ENCODE peak calls at places on chromosome 18, in seven cellular contexts. E is stimulated activated CD8-positive, alpha-beta memory T cell treated with anti-CD3 and anti-CD28 coated beads, Interleukin-2, amount 100 ng/mL, for 1 hour; P is Caki2; B is NCI-H2081; A is stimulated activated CD4-positive, alpha-beta T cell treated with anti-CD3 and anti-CD28 coated beads, Interleukin-12 subunit alpha, Interleukin-12 subunit beta, amount 100 ng/mL, for 24 hours; Z is CD4-positive, alpha-beta T cell; J is HEK293T. C is an unnamed sample.

GRCh38 chr18:79481041-79481790 is 85.5 kb downstream of the NFATC1 start:
- DNase-seq in E (no peak), P (no peak), B (no peak), A (no peak), Z (peak; percentile 0), J (no peak), C (no peak)

GRCh38 chr18:73153271-73153670 is 285.5 kb upstream of the NETO1 start:
- DNase-seq in E (no peak), P (no peak), B (no peak), A (no peak), Z (no peak), J (no peak), C (no peak)

GRCh38 chr18:44541159-44541558 is 139.5 kb upstream of the SETBP1 start:
- DNase-seq in E (no peak), P (no peak), B (no peak), A (no peak), Z (no peak), J (no peak), C (no peak)

GRCh38 chr18:66013976-66014375 is 263.2 kb downstream of the CDH7 start:
- DNase-seq in E (no peak), P (no peak), B (no peak), A (no peak), Z (no peak), J (no peak), C (no peak)

GRCh38 chr18:8283901-8284585 is 325.2 kb upstream of the RAB12 start:
- DNase-seq in E (no peak), P (no peak), B (no peak), A (no peak), Z (no peak), J (no peak), C (no peak)

GRCh38 chr18:34808389-34808788 is 98.3 kb downstream of the DTNA start:
- DNase-seq in E (no peak), P (no peak), B (no peak), A (no peak), Z (no peak), J (no peak), C (no peak)

GRCh38 chr18:40365526-40365925 is 1589.5 kb upstream of the PIK3C3 start:
- DNase-seq in E (no peak), P (no peak), B (no peak), A (no peak), Z (no peak), J (no peak), C (no peak)

GRCh38 chr18:25066536-25066935 is 285.4 kb downstream of the ZNF521 start:
- DNase-seq in E (no peak), P (no peak), B (no peak), A (no peak), Z (no peak), J (no peak), C (no peak)

GRCh38 chr18:62979172-62979571 is 263.8 kb downstream of the PHLPP1 start:
- DNase-seq in E (no peak), P (no peak), B (peak; percentile 62), A (no peak), Z (no peak), J (no peak), C (no peak)

GRCh38 chr18:23135679-23136325 is 517 bp downstream of the CABLES1 start:
- DNase-seq in E (no peak), P (no peak), B (peak; percentile 47), A (peak; percentile 7), Z (no peak), J (peak; percentile 57), C (no peak)

GRCh38 chr18:51610481-51610880 is 413.0 kb upstream of the MEX3C start:
- DNase-seq in E (no peak), P (no peak), B (no peak), A (no peak), Z (no peak), J (no peak), C (no peak)

GRCh38 chr18:50009772-50010171 is 185.2 kb downstream of the MYO5B start:
- DNase-seq in E (no peak), P (peak; percentile 12), B (peak; percentile 47), A (peak; percentile 14), Z (peak; percentile 8), J (peak; percentile 40), C (peak; percentile 15)

GRCh38 chr18:10797882-10798281 is 272.1 kb downstream of the NAPG start:
- DNase-seq in E (no peak), P (no peak), B (no peak), A (no peak), Z (no peak), J (no peak), C (no peak)

GRCh38 chr18:22314001-22314400 is 103.7 kb downstream of the CTAGE1 start:
- DNase-seq in E (no peak), P (no peak), B (no peak), A (no peak), Z (no peak), J (no peak), C (no peak)

GRCh38 chr18:13233746-13234527 is 15.4 kb downstream of the LDLRAD4 start:
- DNase-seq in E (no peak), P (no peak), B (no peak), A (no peak), Z (no peak), J (no peak), C (no peak)

GRCh38 chr18:63567276-63567675 is 19.9 kb upstream of the SERPINB13 start:
- DNase-seq in E (no peak), P (no peak), B (no peak), A (no peak), Z (no peak), J (no peak), C (no peak)

GRCh38 chr18:56532176-56532840 is 106.1 kb downstream of the TXNL1 start:
- DNase-seq in E (no peak), P (no peak), B (no peak), A (no peak), Z (no peak), J (no peak), C (no peak)

GRCh38 chr18:30991397-30991796 is 51.1 kb downstream of the DSC3 start:
- DNase-seq in E (no peak), P (no peak), B (no peak), A (no peak), Z (no peak), J (no peak), C (no peak)

GRCh38 chr18:31626409-31626808 is 34.7 kb downstream of the TTR start:
- DNase-seq in E (no peak), P (no peak), B (no peak), A (no peak), Z (no peak), J (no peak), C (no peak)

GRCh38 chr18:3604626-3605408 is 154.8 kb downstream of the TGIF1 start:
- DNase-seq in E (no peak), P (peak; percentile 76), B (no peak), A (no peak), Z (no peak), J (no peak), C (no peak)

GRCh38 chr18:13797157-13797611 is 26.8 kb upstream of the MC5R start:
- DNase-seq in E (no peak), P (no peak), B (no peak), A (no peak), Z (no peak), J (no peak), C (no peak)